ENCODE peak calls at places on chromosomes 5 and 9, in nine cellular contexts. One of them, this sample, is unnamed.

GRCh38 chr9:71383308-71383707 is 261.9 kb upstream of the TRPM3 start:
- DNase-seq in M059J: no peak
- DNase-seq in T-helper 1 cell: no peak
- DNase-seq in neural crest cell: no peak
- DNase-seq in HTR-8/SVneo: no peak
- DNase-seq in frontal cortex: no peak
- DNase-seq in T-helper 2 cell: no peak
- DNase-seq in pancreas: no peak
- DNase-seq in sciatic nerve: no peak
- DNase-seq in this sample: no peak

GRCh38 chr5:56359809-56360685 is 126.9 kb upstream of the ANKRD55 start:
- DNase-seq in neural crest cell: no peak
- DNase-seq in pancreas: no peak
- DNase-seq in T-helper 1 cell: no peak
- DNase-seq in HTR-8/SVneo: no peak
- DNase-seq in T-helper 2 cell: no peak
- DNase-seq in frontal cortex: no peak
- DNase-seq in M059J: peak; percentile 44
- DNase-seq in sciatic nerve: no peak
- DNase-seq in this sample: no peak

GRCh38 chr9:70263421-70263820 is 4.6 kb downstream of the SMC5 start:
- DNase-seq in M059J: peak; percentile 79
- DNase-seq in sciatic nerve: no peak
- DNase-seq in T-helper 2 cell: no peak
- DNase-seq in T-helper 1 cell: no peak
- DNase-seq in neural crest cell: no peak
- DNase-seq in pancreas: no peak
- DNase-seq in HTR-8/SVneo: no peak
- DNase-seq in frontal cortex: no peak
- DNase-seq in this sample: peak; percentile 9

GRCh38 chr9:103444157-103444556 is 449.0 kb downstream of the CYLC2 start:
- DNase-seq in neural crest cell: no peak
- DNase-seq in T-helper 1 cell: no peak
- DNase-seq in T-helper 2 cell: no peak
- DNase-seq in frontal cortex: no peak
- DNase-seq in pancreas: no peak
- DNase-seq in sciatic nerve: no peak
- DNase-seq in M059J: no peak
- DNase-seq in HTR-8/SVneo: peak; percentile 1
- DNase-seq in this sample: no peak

GRCh38 chr5:19676895-19677294 is 311.1 kb downstream of the CDH18 start:
- DNase-seq in frontal cortex: no peak
- DNase-seq in T-helper 1 cell: no peak
- DNase-seq in M059J: peak; percentile 65
- DNase-seq in pancreas: no peak
- DNase-seq in T-helper 2 cell: no peak
- DNase-seq in HTR-8/SVneo: peak; percentile 1
- DNase-seq in sciatic nerve: no peak
- DNase-seq in neural crest cell: no peak
- DNase-seq in this sample: no peak

GRCh38 chr9:133188006-133188842 is 20.8 kb downstream of the OBP2B start:
- DNase-seq in HTR-8/SVneo: peak; percentile 27
- DNase-seq in neural crest cell: peak; percentile 36
- DNase-seq in sciatic nerve: peak; percentile 45
- DNase-seq in T-helper 1 cell: no peak
- DNase-seq in T-helper 2 cell: no peak
- DNase-seq in M059J: peak; percentile 27
- DNase-seq in frontal cortex: no peak
- DNase-seq in pancreas: no peak
- DNase-seq in this sample: peak; percentile 45

GRCh38 chr5:8363133-8363532 is 494.2 kb downstream of the MTRR start:
- DNase-seq in T-helper 1 cell: no peak
- DNase-seq in pancreas: no peak
- DNase-seq in neural crest cell: no peak
- DNase-seq in HTR-8/SVneo: no peak
- DNase-seq in M059J: peak; percentile 15
- DNase-seq in frontal cortex: no peak
- DNase-seq in sciatic nerve: no peak
- DNase-seq in T-helper 2 cell: no peak
- DNase-seq in this sample: no peak

GRCh38 chr9:93057024-93057702 is 1.3 kb upstream of the SUSD3 start:
- DNase-seq in neural crest cell: no peak
- DNase-seq in frontal cortex: no peak
- DNase-seq in T-helper 2 cell: no peak
- DNase-seq in T-helper 1 cell: no peak
- DNase-seq in M059J: no peak
- DNase-seq in HTR-8/SVneo: no peak
- DNase-seq in pancreas: peak; percentile 34
- DNase-seq in sciatic nerve: no peak
- DNase-seq in this sample: no peak

GRCh38 chr9:130539473-130540223 is 39.7 kb upstream of the FUBP3 start:
- DNase-seq in sciatic nerve: no peak
- DNase-seq in frontal cortex: no peak
- DNase-seq in M059J: peak; percentile 88
- DNase-seq in neural crest cell: no peak
- DNase-seq in pancreas: no peak
- DNase-seq in T-helper 2 cell: no peak
- DNase-seq in HTR-8/SVneo: peak; percentile 56
- DNase-seq in T-helper 1 cell: no peak
- DNase-seq in this sample: peak; percentile 51

GRCh38 chr5:91018712-91019371 is 364.3 kb downstream of the ARRDC3 start:
- DNase-seq in frontal cortex: no peak
- DNase-seq in T-helper 2 cell: no peak
- DNase-seq in HTR-8/SVneo: no peak
- DNase-seq in sciatic nerve: no peak
- DNase-seq in neural crest cell: no peak
- DNase-seq in M059J: no peak
- DNase-seq in T-helper 1 cell: no peak
- DNase-seq in pancreas: no peak
- DNase-seq in this sample: no peak

GRCh38 chr5:133497608-133498348 is 114.6 kb downstream of the FSTL4 start:
- DNase-seq in neural crest cell: no peak
- DNase-seq in HTR-8/SVneo: no peak
- DNase-seq in sciatic nerve: no peak
- DNase-seq in M059J: no peak
- DNase-seq in pancreas: no peak
- DNase-seq in frontal cortex: no peak
- DNase-seq in T-helper 2 cell: no peak
- DNase-seq in T-helper 1 cell: no peak
- DNase-seq in this sample: no peak

GRCh38 chr9:22129134-22129533 is 120.0 kb upstream of the CDKN2B start:
- DNase-seq in M059J: no peak
- DNase-seq in pancreas: no peak
- DNase-seq in HTR-8/SVneo: no peak
- DNase-seq in frontal cortex: no peak
- DNase-seq in T-helper 2 cell: no peak
- DNase-seq in sciatic nerve: no peak
- DNase-seq in T-helper 1 cell: no peak
- DNase-seq in neural crest cell: no peak
- DNase-seq in this sample: no peak

GRCh38 chr5:43042176-43042625 is 2.1 kb upstream of the ANXA2R start:
- DNase-seq in pancreas: peak; percentile 87
- DNase-seq in frontal cortex: peak; percentile 19
- DNase-seq in M059J: peak; percentile 86
- DNase-seq in HTR-8/SVneo: no peak
- DNase-seq in T-helper 1 cell: peak; percentile 73
- DNase-seq in T-helper 2 cell: peak; percentile 56
- DNase-seq in neural crest cell: peak; percentile 57
- DNase-seq in sciatic nerve: peak; percentile 84
- DNase-seq in this sample: peak; percentile 78

GRCh38 chr5:116520706-116521105 is 53.9 kb downstream of the SEMA6A start:
- DNase-seq in frontal cortex: no peak
- DNase-seq in HTR-8/SVneo: no peak
- DNase-seq in T-helper 2 cell: no peak
- DNase-seq in T-helper 1 cell: no peak
- DNase-seq in pancreas: no peak
- DNase-seq in neural crest cell: no peak
- DNase-seq in M059J: no peak
- DNase-seq in sciatic nerve: no peak
- DNase-seq in this sample: no peak

GRCh38 chr9:133347515-133347984 is 381 bp downstream of the MED22 start:
- DNase-seq in pancreas: peak; percentile 70
- DNase-seq in frontal cortex: no peak
- DNase-seq in neural crest cell: peak; percentile 37
- DNase-seq in T-helper 2 cell: peak; percentile 32
- DNase-seq in T-helper 1 cell: peak; percentile 37
- DNase-seq in sciatic nerve: no peak
- DNase-seq in M059J: peak; percentile 49
- DNase-seq in HTR-8/SVneo: no peak
- DNase-seq in this sample: peak; percentile 51

GRCh38 chr5:180898621-180899246 is at the start of gene BTNL8:
- DNase-seq in frontal cortex: no peak
- DNase-seq in M059J: no peak
- DNase-seq in sciatic nerve: no peak
- DNase-seq in HTR-8/SVneo: no peak
- DNase-seq in T-helper 1 cell: no peak
- DNase-seq in T-helper 2 cell: no peak
- DNase-seq in neural crest cell: no peak
- DNase-seq in pancreas: no peak
- DNase-seq in this sample: no peak

GRCh38 chr5:123700624-123701023 is 188.6 kb downstream of the CSNK1G3 start:
- DNase-seq in neural crest cell: no peak
- DNase-seq in T-helper 1 cell: no peak
- DNase-seq in T-helper 2 cell: no peak
- DNase-seq in frontal cortex: no peak
- DNase-seq in M059J: peak; percentile 98
- DNase-seq in HTR-8/SVneo: peak; percentile 60
- DNase-seq in sciatic nerve: no peak
- DNase-seq in pancreas: no peak
- DNase-seq in this sample: peak; percentile 99

GRCh38 chr5:72556351-72557146 is 49.3 kb upstream of the ZNF366 start:
- DNase-seq in T-helper 2 cell: no peak
- DNase-seq in pancreas: peak; percentile 68
- DNase-seq in sciatic nerve: peak; percentile 73
- DNase-seq in neural crest cell: peak; percentile 66
- DNase-seq in HTR-8/SVneo: no peak
- DNase-seq in frontal cortex: no peak
- DNase-seq in M059J: peak; percentile 70
- DNase-seq in T-helper 1 cell: no peak
- DNase-seq in this sample: peak; percentile 83

GRCh38 chr5:119269061-119269579 is 86.7 kb upstream of the TNFAIP8 start:
- DNase-seq in frontal cortex: no peak
- DNase-seq in T-helper 1 cell: no peak
- DNase-seq in sciatic nerve: no peak
- DNase-seq in HTR-8/SVneo: no peak
- DNase-seq in pancreas: peak; percentile 56
- DNase-seq in neural crest cell: no peak
- DNase-seq in T-helper 2 cell: no peak
- DNase-seq in M059J: peak; percentile 57
- DNase-seq in this sample: peak; percentile 55

GRCh38 chr5:43804041-43804440 is 201.1 kb downstream of the NNT start:
- DNase-seq in M059J: peak; percentile 23
- DNase-seq in frontal cortex: no peak
- DNase-seq in T-helper 1 cell: no peak
- DNase-seq in sciatic nerve: no peak
- DNase-seq in T-helper 2 cell: no peak
- DNase-seq in pancreas: no peak
- DNase-seq in neural crest cell: no peak
- DNase-seq in HTR-8/SVneo: no peak
- DNase-seq in this sample: no peak

GRCh38 chr5:35026280-35026840 is 21.4 kb downstream of the AGXT2 start:
- DNase-seq in M059J: no peak
- DNase-seq in frontal cortex: no peak
- DNase-seq in neural crest cell: no peak
- DNase-seq in T-helper 2 cell: no peak
- DNase-seq in T-helper 1 cell: no peak
- DNase-seq in sciatic nerve: no peak
- DNase-seq in HTR-8/SVneo: no peak
- DNase-seq in pancreas: no peak
- DNase-seq in this sample: no peak

GRCh38 chr9:6715755-6716643 is 41.8 kb upstream of the KDM4C start:
- DNase-seq in M059J: no peak
- DNase-seq in HTR-8/SVneo: no peak
- DNase-seq in frontal cortex: no peak
- DNase-seq in T-helper 1 cell: peak; percentile 51
- DNase-seq in pancreas: peak; percentile 92
- DNase-seq in T-helper 2 cell: peak; percentile 32
- DNase-seq in sciatic nerve: peak; percentile 67
- DNase-seq in neural crest cell: no peak
- DNase-seq in this sample: peak; percentile 42

GRCh38 chr5:96537386-96537785 is 104.3 kb upstream of the PCSK1 start:
- DNase-seq in neural crest cell: no peak
- DNase-seq in HTR-8/SVneo: peak; percentile 48
- DNase-seq in frontal cortex: no peak
- DNase-seq in pancreas: no peak
- DNase-seq in T-helper 2 cell: no peak
- DNase-seq in M059J: peak; percentile 93
- DNase-seq in sciatic nerve: no peak
- DNase-seq in T-helper 1 cell: peak; percentile 12
- DNase-seq in this sample: peak; percentile 87

GRCh38 chr9:137673871-137674270 is 55.1 kb downstream of the EHMT1 start:
- DNase-seq in M059J: no peak
- DNase-seq in pancreas: no peak
- DNase-seq in HTR-8/SVneo: no peak
- DNase-seq in T-helper 1 cell: no peak
- DNase-seq in T-helper 2 cell: no peak
- DNase-seq in sciatic nerve: no peak
- DNase-seq in neural crest cell: no peak
- DNase-seq in frontal cortex: no peak
- DNase-seq in this sample: no peak

This sample was measured in dermis blood vessel endothelial cell.